ENCODE peak calls at places on chromosome 18, in eight cellular contexts. A is astrocyte of the spinal cord, F is suprapubic skin, O is GM12865, Y is heart right ventricle, K is choroid plexus epithelial cell, Q is body of pancreas, N is CD14-positive monocyte. I is an unnamed sample.

GRCh38 chr18:4058179-4058578 is 396.9 kb downstream of the DLGAP1 start:
- DNase-seq in A (no peak), F (no peak), O (no peak), Y (no peak), K (no peak), Q (no peak), N (no peak), I (no peak)

GRCh38 chr18:51361130-51361860 is 163.8 kb upstream of the MEX3C start:
- DNase-seq in A (peak), F (no peak), O (peak), Y (peak), K (peak), Q (no peak), N (no peak), I (peak)

GRCh38 chr18:267380-267687 is 513 bp downstream of the THOC1 start:
- DNase-seq in A (no peak), F (no peak), O (no peak), Y (no peak), K (no peak), Q (no peak), N (no peak), I (peak)

GRCh38 chr18:24228661-24229053 is 89.8 kb downstream of the CABYR start:
- DNase-seq in A (no peak), F (no peak), O (no peak), Y (no peak), K (no peak), Q (no peak), N (no peak), I (no peak)

GRCh38 chr18:46623541-46623940 is 33.5 kb downstream of the LOXHD1 start:
- DNase-seq in A (no peak), F (no peak), O (peak), Y (no peak), K (no peak), Q (no peak), N (no peak), I (no peak)

GRCh38 chr18:33159151-33159550 is 281.4 kb downstream of the CCDC178 start:
- DNase-seq in A (no peak), F (no peak), O (no peak), Y (no peak), K (no peak), Q (no peak), N (no peak), I (no peak)

GRCh38 chr18:59008302-59008974 is 131.2 kb upstream of the SEC11C start:
- DNase-seq in A (peak), F (no peak), O (no peak), Y (no peak), K (peak), Q (no peak), N (no peak), I (peak)

GRCh38 chr18:63158012-63158631 is 161.4 kb downstream of the BCL2 start:
- DNase-seq in A (no peak), F (no peak), O (peak), Y (no peak), K (no peak), Q (no peak), N (no peak), I (no peak)

GRCh38 chr18:56248613-56249235 is 389.7 kb downstream of the TXNL1 start:
- DNase-seq in A (no peak), F (no peak), O (peak), Y (no peak), K (no peak), Q (no peak), N (no peak), I (no peak)

GRCh38 chr18:68660355-68661183 is 54.3 kb downstream of the TMX3 start:
- DNase-seq in A (peak), F (no peak), O (peak), Y (no peak), K (peak), Q (no peak), N (no peak), I (peak)

GRCh38 chr18:79804130-79804772 is 6.5 kb downstream of the KCNG2 start:
- DNase-seq in A (no peak), F (no peak), O (no peak), Y (no peak), K (no peak), Q (no peak), N (no peak), I (no peak)

GRCh38 chr18:58788971-58789797 is 75.5 kb upstream of the ZNF532 start:
- DNase-seq in A (peak), F (no peak), O (no peak), Y (peak), K (peak), Q (no peak), N (no peak), I (peak)

GRCh38 chr18:51433296-51433695 is 235.8 kb upstream of the MEX3C start:
- DNase-seq in A (no peak), F (no peak), O (no peak), Y (no peak), K (no peak), Q (no peak), N (no peak), I (no peak)

GRCh38 chr18:75500510-75500909 is 73.0 kb upstream of the SMIM21 start:
- DNase-seq in A (peak), F (no peak), O (no peak), Y (no peak), K (peak), Q (no peak), N (no peak), I (peak)

GRCh38 chr18:5040476-5040875 is 156.6 kb downstream of the AKAIN1 start:
- DNase-seq in A (no peak), F (no peak), O (no peak), Y (no peak), K (no peak), Q (no peak), N (no peak), I (no peak)

GRCh38 chr18:41870817-41871216 is 84.2 kb upstream of the PIK3C3 start:
- DNase-seq in A (no peak), F (no peak), O (no peak), Y (no peak), K (peak), Q (no peak), N (no peak), I (no peak)

GRCh38 chr18:46705521-46705920 is 48.5 kb upstream of the LOXHD1 start:
- DNase-seq in A (no peak), F (no peak), O (no peak), Y (no peak), K (no peak), Q (no peak), N (no peak), I (no peak)

GRCh38 chr18:4144201-4144600 is 310.9 kb downstream of the DLGAP1 start:
- DNase-seq in A (no peak), F (no peak), O (no peak), Y (no peak), K (no peak), Q (no peak), N (no peak), I (no peak)

GRCh38 chr18:63707816-63708215 is 5.1 kb downstream of the SERPINB11 start:
- DNase-seq in A (no peak), F (no peak), O (no peak), Y (no peak), K (no peak), Q (no peak), N (no peak), I (no peak)

GRCh38 chr18:21364471-21364870 is 122.4 kb downstream of the GREB1L start:
- DNase-seq in A (no peak), F (no peak), O (no peak), Y (no peak), K (no peak), Q (no peak), N (no peak), I (no peak)

GRCh38 chr18:8780227-8780626 is 74.9 kb downstream of the MTCL1 start:
- DNase-seq in A (no peak), F (no peak), O (no peak), Y (no peak), K (no peak), Q (peak), N (no peak), I (no peak)

GRCh38 chr18:6017160-6017559 is 121.8 kb upstream of the TMEM200C start:
- DNase-seq in A (no peak), F (no peak), O (no peak), Y (no peak), K (peak), Q (no peak), N (no peak), I (peak)

GRCh38 chr18:2588666-2589344 is 17.4 kb downstream of the NDC80 start:
- DNase-seq in A (no peak), F (no peak), O (no peak), Y (no peak), K (no peak), Q (no peak), N (no peak), I (peak)

GRCh38 chr18:7616661-7617060 is 49.5 kb downstream of the PTPRM start:
- DNase-seq in A (no peak), F (no peak), O (no peak), Y (peak), K (peak), Q (peak), N (no peak), I (peak)

GRCh38 chr18:7720395-7720794 is 153.3 kb downstream of the PTPRM start:
- DNase-seq in A (no peak), F (no peak), O (no peak), Y (no peak), K (no peak), Q (no peak), N (no peak), I (no peak)

GRCh38 chr18:68426731-68427315 is 288.1 kb downstream of the TMX3 start:
- DNase-seq in A (peak), F (no peak), O (no peak), Y (no peak), K (no peak), Q (no peak), N (no peak), I (peak)

GRCh38 chr18:34467059-34467458 is 242.3 kb upstream of the NOL4 start:
- DNase-seq in A (peak), F (no peak), O (peak), Y (no peak), K (peak), Q (no peak), N (no peak), I (no peak)

GRCh38 chr18:70289351-70290330 is 796 bp downstream of the SOCS6 start:
- DNase-seq in A (peak), F (no peak), O (peak), Y (no peak), K (peak), Q (peak), N (no peak), I (peak)

GRCh38 chr18:57353940-57354461 is 1.6 kb downstream of the ST8SIA3 start:
- DNase-seq in A (peak), F (no peak), O (no peak), Y (peak), K (peak), Q (peak), N (no peak), I (peak)

GRCh38 chr18:79911009-79911870 is 40.2 kb downstream of the SLC66A2 start:
- DNase-seq in A (no peak), F (peak), O (no peak), Y (no peak), K (no peak), Q (no peak), N (no peak), I (no peak)

GRCh38 chr18:63363951-63364350 is 3.1 kb downstream of the KDSR start:
- DNase-seq in A (no peak), F (no peak), O (peak), Y (no peak), K (no peak), Q (no peak), N (no peak), I (no peak)

GRCh38 chr18:28768791-28769768 is 592.1 kb upstream of the CDH2 start:
- DNase-seq in A (no peak), F (no peak), O (no peak), Y (no peak), K (no peak), Q (no peak), N (no peak), I (peak)

GRCh38 chr18:76657428-76657827 is 162.4 kb upstream of the ZNF516 start:
- DNase-seq in A (no peak), F (no peak), O (no peak), Y (no peak), K (peak), Q (no peak), N (no peak), I (no peak)

GRCh38 chr18:28040720-28041119 is 136.2 kb downstream of the CDH2 start:
- DNase-seq in A (no peak), F (no peak), O (no peak), Y (no peak), K (no peak), Q (no peak), N (no peak), I (no peak)

GRCh38 chr18:34595673-34596072 is 114.4 kb upstream of the DTNA start:
- DNase-seq in A (peak), F (no peak), O (peak), Y (no peak), K (peak), Q (no peak), N (no peak), I (peak)

GRCh38 chr18:27017901-27018500 is 152.5 kb upstream of the AQP4 start:
- DNase-seq in A (peak), F (no peak), O (peak), Y (no peak), K (peak), Q (no peak), N (no peak), I (peak)
- TF ChIP-seq CTCF in A (peak), F (peak), O (peak), Y (peak), K (peak), Q (peak), N (no peak), I (peak)

GRCh38 chr18:50299626-50300388 is 12.3 kb upstream of the CXXC1 start:
- DNase-seq in A (no peak), F (no peak), O (no peak), Y (no peak), K (no peak), Q (no peak), N (no peak), I (no peak)
- TF ChIP-seq CTCF in A (no peak), F (no peak), O (no peak), Y (no peak), K (no peak), Q (no peak), N (no peak), I (no peak)

DNA sequence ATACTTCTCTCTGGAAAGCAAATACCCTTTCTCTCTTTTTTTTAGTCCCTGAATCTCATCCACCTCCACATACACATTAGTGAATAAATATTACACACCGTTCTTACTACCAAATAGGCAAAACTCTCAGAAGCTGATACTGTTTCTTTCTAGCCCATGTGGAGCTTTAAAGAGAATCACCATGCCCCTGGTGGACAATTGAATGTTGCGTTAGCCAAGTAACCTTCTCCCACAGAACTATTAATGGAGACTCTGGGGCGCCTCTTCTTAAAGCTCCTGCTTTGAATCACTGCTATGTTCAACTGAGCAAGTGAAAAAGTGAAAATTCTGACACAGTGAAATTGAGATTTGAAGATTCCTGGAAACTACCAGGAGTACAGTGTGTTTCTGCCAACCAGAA is 522.8 kb upstream of the CDH7 start:
- DNase-seq in A (no peak), F (no peak), O (no peak), Y (no peak), K (no peak), Q (no peak), N (no peak), I (no peak)
- TF ChIP-seq CTCF in A (no peak), F (no peak), O (no peak), Y (no peak), K (no peak), Q (no peak), N (no peak), I (no peak)

DNA sequence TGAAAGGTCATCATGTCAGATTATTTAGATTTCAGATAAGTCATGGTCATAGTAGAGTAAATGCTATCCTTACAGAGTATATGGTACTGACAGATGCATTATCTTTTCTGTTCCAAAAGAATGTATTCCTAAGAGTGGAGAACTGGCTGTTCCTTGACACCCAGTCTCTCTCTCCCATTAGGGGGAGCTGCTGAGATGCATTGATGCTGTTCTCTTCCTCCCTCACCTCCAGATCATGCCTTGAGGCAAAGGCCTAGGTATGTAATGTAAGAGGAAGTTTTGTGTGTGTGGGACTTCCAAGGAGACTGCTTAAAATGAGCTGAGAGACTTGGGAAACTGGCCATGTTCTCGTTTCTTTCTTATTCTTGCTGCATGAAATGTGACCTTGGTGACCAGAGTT is 979.5 kb upstream of the CELF4 start:
- DNase-seq in A (no peak), F (no peak), O (peak), Y (no peak), K (peak), Q (no peak), N (no peak), I (no peak)
- TF ChIP-seq CTCF in A (no peak), F (no peak), O (peak), Y (peak), K (no peak), Q (no peak), N (no peak), I (no peak)

GRCh38 chr18:45282101-45282812 is 333.0 kb upstream of the SLC14A2 start:
- DNase-seq in A (peak), F (no peak), O (peak), Y (no peak), K (no peak), Q (no peak), N (no peak), I (no peak)
- TF ChIP-seq CTCF in A (no peak), F (no peak), O (no peak), Y (no peak), K (peak), Q (no peak), N (no peak), I (no peak)

DNA sequence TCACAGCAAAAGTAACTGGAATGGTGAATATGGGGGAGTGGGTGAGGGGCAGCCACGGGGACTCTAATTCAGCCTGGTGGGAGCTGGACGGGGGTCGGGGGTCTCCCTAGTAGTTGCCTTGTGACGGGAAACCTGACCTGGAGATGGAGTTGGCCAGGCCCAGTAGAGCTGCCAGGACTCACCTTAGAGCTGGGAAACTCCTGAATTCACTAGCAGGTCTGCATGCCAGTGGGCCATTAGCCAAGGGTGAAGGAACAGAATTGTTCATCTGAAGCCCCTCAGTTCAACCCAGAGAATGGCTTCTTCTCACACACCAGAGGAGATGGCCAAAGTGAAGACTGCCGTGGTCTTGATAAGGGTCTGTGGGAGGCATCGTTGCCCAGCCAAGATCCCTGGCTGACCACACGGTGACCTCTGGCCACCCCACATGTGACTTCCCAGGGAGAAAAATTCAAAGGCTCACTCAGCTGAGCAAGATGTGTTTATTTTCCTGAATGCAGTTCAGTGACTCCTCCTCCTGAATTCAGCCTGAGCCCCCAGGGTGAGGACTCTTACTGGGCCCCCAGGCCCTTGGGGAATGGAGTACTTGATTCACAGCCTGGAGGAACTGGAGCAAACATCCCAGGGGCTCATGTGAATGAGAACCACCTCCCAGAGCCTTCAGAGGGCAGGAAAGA is 25.1 kb downstream of the MOCOS start:
- DNase-seq in A (no peak), F (no peak), O (no peak), Y (no peak), K (peak), Q (no peak), N (no peak), I (peak)
- TF ChIP-seq CTCF in A (peak), F (no peak), O (no peak), Y (no peak), K (peak), Q (no peak), N (no peak), I (peak)

DNA sequence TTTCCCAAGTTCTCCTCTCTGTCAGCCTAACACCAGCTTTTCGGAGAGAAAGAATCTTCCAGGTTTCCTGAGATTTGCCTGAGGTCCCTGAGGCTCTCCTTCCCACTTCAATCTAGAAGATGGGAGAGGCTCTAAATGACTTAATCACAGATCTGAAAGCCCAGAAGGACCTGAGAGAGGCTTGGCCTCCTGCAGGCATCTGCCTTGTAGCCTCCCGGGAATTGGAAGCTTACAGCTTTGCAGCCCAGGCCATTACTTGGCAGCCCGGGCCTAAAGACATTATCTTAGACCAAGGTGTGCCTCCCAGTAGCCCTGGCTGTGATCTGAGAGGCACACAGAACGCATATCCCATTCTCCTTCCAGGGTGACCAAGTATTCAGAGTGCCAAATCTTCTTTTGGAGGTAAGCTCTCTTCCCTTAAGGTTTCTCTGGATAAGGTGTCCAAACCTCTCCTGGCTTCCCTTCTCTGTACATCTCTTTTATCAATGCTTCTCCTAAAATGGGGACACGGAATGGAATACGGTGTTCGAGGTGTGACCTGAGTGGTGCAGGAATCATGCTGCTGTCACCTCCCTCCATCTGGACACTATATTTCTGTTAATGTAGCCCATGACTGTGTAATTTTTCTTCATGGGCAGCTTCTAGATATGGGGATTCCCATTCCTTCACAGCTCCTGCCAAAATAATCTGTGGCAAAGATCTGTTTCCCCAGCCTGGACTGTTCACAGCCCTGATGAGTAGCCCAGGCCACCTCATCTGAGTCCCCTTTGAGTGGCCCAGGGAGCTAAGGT is 16.0 kb downstream of the CTIF start:
- DNase-seq in A (no peak), F (no peak), O (no peak), Y (no peak), K (no peak), Q (no peak), N (no peak), I (no peak)
- TF ChIP-seq CTCF in A (no peak), F (no peak), O (no peak), Y (no peak), K (no peak), Q (no peak), N (no peak), I (no peak)